ENCODE peak calls at places on chromosomes 4 and X, in ten cellular contexts. W is CD4-positive, alpha-beta T cell; F is fibroblast of the conjunctiva; R is activated naive CD4-positive, alpha-beta T cell treated with anti-CD3 and anti-CD28 coated beads for 36 hours; N is ovary; O is astrocyte of the spinal cord; Q is epithelial cell of esophagus; H is left cardiac atrium; Z is A172; U is anterior cingulate cortex. P is an unnamed sample.

GRCh38 chr4:138688531-138689181 is 326.9 kb upstream of the NOCT start:
- DNase-seq in W (no peak), F (no peak), R (no peak), N (no peak), O (no peak), Q (no peak), H (no peak), Z (no peak), U (no peak), P (no peak)

GRCh38 chr4:123364906-123365305 is 31.7 kb upstream of the SPRY1 start:
- DNase-seq in W (no peak), F (no peak), R (no peak), N (no peak), O (no peak), Q (peak; percentile 78), H (no peak), Z (no peak), U (no peak), P (no peak)

GRCh38 chrX:54413753-54414152 is 26.5 kb upstream of the TSR2 start:
- DNase-seq in W (no peak), F (no peak), R (no peak), N (no peak), O (no peak), Q (no peak), H (no peak), Z (no peak), U (no peak), P (no peak)

GRCh38 chr4:48944659-48945290 is 38.2 kb upstream of the OCIAD2 start:
- DNase-seq in W (no peak), F (no peak), R (peak; percentile 81), N (no peak), O (no peak), Q (peak; percentile 80), H (no peak), Z (no peak), U (no peak), P (no peak)

GRCh38 chr4:130359537-130359936 is 1263.6 kb downstream of the C4orf33 start:
- DNase-seq in W (no peak), F (peak; percentile 26), R (no peak), N (no peak), O (peak; percentile 45), Q (peak; percentile 36), H (no peak), Z (no peak), U (no peak), P (no peak)

GRCh38 chr4:153127773-153128494 is 76.3 kb upstream of the TRIM2 start:
- DNase-seq in W (peak; percentile 83), F (peak; percentile 72), R (peak; percentile 95), N (peak; percentile 84), O (peak; percentile 88), Q (peak; percentile 85), H (peak; percentile 84), Z (peak; percentile 70), U (peak; percentile 93), P (peak; percentile 81)

GRCh38 chr4:26624042-26624441 is 40.2 kb downstream of the TBC1D19 start:
- DNase-seq in W (no peak), F (no peak), R (no peak), N (no peak), O (no peak), Q (no peak), H (no peak), Z (no peak), U (no peak), P (no peak)

GRCh38 chr4:1274871-1275270 is 14.8 kb upstream of the MAEA start:
- DNase-seq in W (no peak), F (no peak), R (no peak), N (no peak), O (no peak), Q (no peak), H (no peak), Z (no peak), U (no peak), P (no peak)

GRCh38 chrX:11770320-11770719 is 12.3 kb downstream of the MSL3 start:
- DNase-seq in W (peak; percentile 46), F (peak; percentile 47), R (peak; percentile 64), N (peak; percentile 38), O (peak; percentile 37), Q (peak; percentile 54), H (no peak), Z (peak; percentile 49), U (peak; percentile 14), P (no peak)